ENCODE peak calls at places on chromosomes 3 and 15, in ten cellular contexts. T is activated T-helper 1 cell treated with anti-CD3 and anti-CD28 coated beads, Interleukin-2, amount 50 U/mL, for 16 hours; D is HT1080; C is AG04449; M is CD4-positive, alpha-beta T cell; Y is AG10803; I is mesenteric fat pad; E is spleen; Q is neural progenitor cell; B is cardiac muscle cell. J is an unnamed sample.

GRCh38 chr3:18443670-18444596 is 18.8 kb upstream of the SATB1 start:
- DNase-seq in T (peak), D (peak), C (no peak), M (no peak), Y (no peak), I (peak), E (peak), Q (peak), B (peak), J (peak)

GRCh38 chr15:72474466-72474911 is 359 bp downstream of the ARIH1 start:
- DNase-seq in T (no peak), D (peak), C (no peak), M (no peak), Y (no peak), I (peak), E (peak), Q (no peak), B (peak), J (no peak)

GRCh38 chr3:25854635-25855034 is 64.7 kb downstream of the OXSM start:
- DNase-seq in T (no peak), D (peak), C (no peak), M (no peak), Y (peak), I (no peak), E (no peak), Q (no peak), B (no peak), J (peak)

GRCh38 chr3:12965999-12966846 is 107.0 kb downstream of the IQSEC1 start:
- DNase-seq in T (no peak), D (no peak), C (no peak), M (no peak), Y (no peak), I (no peak), E (no peak), Q (peak), B (no peak), J (no peak)

GRCh38 chr3:53122933-53123305 is 7.3 kb downstream of the RFT1 start:
- DNase-seq in T (no peak), D (no peak), C (no peak), M (no peak), Y (no peak), I (no peak), E (no peak), Q (no peak), B (no peak), J (no peak)

GRCh38 chr3:153414972-153415371 is 252.9 kb downstream of the RAP2B start:
- DNase-seq in T (no peak), D (no peak), C (peak), M (no peak), Y (no peak), I (no peak), E (no peak), Q (no peak), B (no peak), J (no peak)

GRCh38 chr3:59510576-59510975 is 460.8 kb upstream of the CFAP20DC start:
- DNase-seq in T (no peak), D (no peak), C (no peak), M (no peak), Y (peak), I (no peak), E (no peak), Q (no peak), B (no peak), J (peak)

GRCh38 chr3:156407617-156408225 is 147.2 kb downstream of the SSR3 start:
- DNase-seq in T (no peak), D (no peak), C (no peak), M (no peak), Y (no peak), I (no peak), E (no peak), Q (no peak), B (no peak), J (no peak)

GRCh38 chr3:114584734-114585371 is 291.0 kb downstream of the TIGIT start:
- DNase-seq in T (no peak), D (no peak), C (no peak), M (no peak), Y (no peak), I (no peak), E (no peak), Q (no peak), B (no peak), J (no peak)

GRCh38 chr3:46612324-46612723 is at the start of gene FAM240A:
- DNase-seq in T (no peak), D (no peak), C (no peak), M (no peak), Y (peak), I (no peak), E (no peak), Q (peak), B (no peak), J (no peak)

GRCh38 chr15:28014623-28015200 is 84.4 kb downstream of the OCA2 start:
- DNase-seq in T (no peak), D (no peak), C (no peak), M (no peak), Y (no peak), I (peak), E (no peak), Q (no peak), B (no peak), J (no peak)

GRCh38 chr3:148379763-148380162 is 317.9 kb upstream of the AGTR1 start:
- DNase-seq in T (no peak), D (peak), C (peak), M (no peak), Y (peak), I (no peak), E (no peak), Q (peak), B (peak), J (peak)

GRCh38 chr3:42705039-42705767 is 2.6 kb upstream of the HHATL start:
- DNase-seq in T (no peak), D (no peak), C (no peak), M (no peak), Y (no peak), I (peak), E (no peak), Q (no peak), B (no peak), J (no peak)